ENCODE peak calls at places on chromosomes 1 and 21, in six cellular contexts. F is hepatocyte, B is HCT116, D is GM23338, G is GM23248, M is neural progenitor cell. Y is an unnamed sample.

GRCh38 chr1:145961425-145962156 is 2.8 kb downstream of the ANKRD34A start:
- DNase-seq in F (peak), B (no peak), D (peak), G (peak), M (peak), Y (no peak)

GRCh38 chr1:61797045-61797755 is 54.9 kb downstream of the PATJ start:
- DNase-seq in F (no peak), B (no peak), D (no peak), G (no peak), M (no peak), Y (peak)

GRCh38 chr1:83967336-83967735 is 31.6 kb downstream of the TTLL7 start:
- DNase-seq in F (no peak), B (no peak), D (no peak), G (no peak), M (no peak), Y (no peak)

GRCh38 chr1:100342391-100342790 is 9.9 kb upstream of the CDC14A start:
- DNase-seq in F (no peak), B (no peak), D (no peak), G (no peak), M (no peak), Y (no peak)

GRCh38 chr1:92910081-92910480 is 51.2 kb downstream of the DIPK1A start:
- DNase-seq in F (no peak), B (no peak), D (no peak), G (peak), M (no peak), Y (peak)

GRCh38 chr1:85398391-85399064 is 66.4 kb downstream of the DDAH1 start:
- DNase-seq in F (no peak), B (no peak), D (no peak), G (peak), M (no peak), Y (peak)

GRCh38 chr1:44664730-44665370 is 9.4 kb downstream of the TMEM53 start:
- DNase-seq in F (no peak), B (no peak), D (no peak), G (no peak), M (no peak), Y (no peak)

GRCh38 chr1:240869071-240869470 is 257.1 kb upstream of the GREM2 start:
- DNase-seq in F (no peak), B (no peak), D (no peak), G (no peak), M (no peak), Y (no peak)

GRCh38 chr1:248703674-248704073 is 1.1 kb upstream of the OR14I1 start:
- DNase-seq in F (no peak), B (no peak), D (no peak), G (peak), M (no peak), Y (no peak)

GRCh38 chr1:117686907-117687306 is 81.1 kb downstream of the TENT5C start:
- DNase-seq in F (no peak), B (no peak), D (no peak), G (peak), M (no peak), Y (peak)

GRCh38 chr1:60886793-60887331 is 195.5 kb upstream of the NFIA start:
- DNase-seq in F (peak), B (no peak), D (peak), G (no peak), M (peak), Y (no peak)

GRCh38 chr1:236354330-236355147 is 39.5 kb upstream of the EDARADD start:
- DNase-seq in F (no peak), B (no peak), D (no peak), G (peak), M (no peak), Y (peak)

GRCh38 chr1:15128520-15129313 is 24.8 kb upstream of the TMEM51 start:
- DNase-seq in F (peak), B (peak), D (peak), G (peak), M (peak), Y (no peak)

GRCh38 chr1:185860876-185861275 is 126.7 kb downstream of the HMCN1 start:
- DNase-seq in F (no peak), B (no peak), D (no peak), G (no peak), M (no peak), Y (peak)

GRCh38 chr1:164561007-164561406 is 2.0 kb downstream of the PBX1 start:
- DNase-seq in F (no peak), B (no peak), D (no peak), G (peak), M (no peak), Y (peak)

GRCh38 chr21:45302082-45303061 is 14.7 kb upstream of the POFUT2 start:
- DNase-seq in F (no peak), B (no peak), D (no peak), G (no peak), M (no peak), Y (no peak)

GRCh38 chr21:33308586-33309490 is 15.9 kb upstream of the IFNAR1 start:
- DNase-seq in F (no peak), B (no peak), D (no peak), G (no peak), M (no peak), Y (peak)

GRCh38 chr1:24915819-24916602 is 14.1 kb downstream of the RUNX3 start:
- DNase-seq in F (no peak), B (no peak), D (no peak), G (no peak), M (no peak), Y (no peak)

GRCh38 chr21:30329203-30329868 is 8.2 kb downstream of the KRTAP27-1 start:
- DNase-seq in F (no peak), B (no peak), D (no peak), G (no peak), M (no peak), Y (no peak)

GRCh38 chr1:113978863-113979702 is at the start of gene OLFML3:
- DNase-seq in F (peak), B (peak), D (peak), G (peak), M (peak), Y (peak)

GRCh38 chr21:38733973-38734546 is 71.7 kb upstream of the ETS2 start:
- DNase-seq in F (peak), B (peak), D (peak), G (peak), M (peak), Y (peak)

GRCh38 chr1:202144510-202145324 is at the start of gene ARL8A:
- DNase-seq in F (peak), B (no peak), D (peak), G (peak), M (peak), Y (no peak)

GRCh38 chr1:200856716-200857352 is 15.9 kb upstream of the GPR25 start:
- DNase-seq in F (no peak), B (no peak), D (no peak), G (no peak), M (no peak), Y (peak)

GRCh38 chr21:37525810-37526209 is 159.2 kb downstream of the DYRK1A start:
- DNase-seq in F (no peak), B (no peak), D (no peak), G (no peak), M (no peak), Y (peak)

GRCh38 chr1:115764541-115764940 is 4.0 kb downstream of the CASQ2 start:
- DNase-seq in F (peak), B (peak), D (peak), G (peak), M (peak), Y (no peak)

GRCh38 chr21:37043818-37044217 is 29.1 kb downstream of the PIGP start:
- DNase-seq in F (no peak), B (no peak), D (no peak), G (no peak), M (no peak), Y (no peak)

GRCh38 chr1:167860231-167860923 is 53.6 kb downstream of the ADCY10 start:
- DNase-seq in F (no peak), B (no peak), D (no peak), G (peak), M (no peak), Y (peak)

GRCh38 chr1:13749543-13750307 is 49.7 kb downstream of the PRDM2 start:
- DNase-seq in F (peak), B (no peak), D (peak), G (peak), M (peak), Y (no peak)

GRCh38 chr1:204149635-204150565 is 1.9 kb downstream of the ETNK2 start:
- DNase-seq in F (no peak), B (no peak), D (no peak), G (no peak), M (no peak), Y (no peak)

GRCh38 chr1:15251807-15252546 is 5.0 kb downstream of the FHAD1 start:
- DNase-seq in F (no peak), B (no peak), D (no peak), G (no peak), M (peak), Y (no peak)

GRCh38 chr1:77948841-77949424 is 29.9 kb downstream of the FUBP1 start:
- DNase-seq in F (peak), B (peak), D (peak), G (peak), M (peak), Y (peak)

GRCh38 chr21:44911384-44912157 is 9.1 kb downstream of the ITGB2 start:
- DNase-seq in F (no peak), B (no peak), D (no peak), G (no peak), M (no peak), Y (no peak)

GRCh38 chr21:38804030-38804616 is 1.6 kb upstream of the ETS2 start:
- DNase-seq in F (no peak), B (no peak), D (no peak), G (no peak), M (no peak), Y (peak)

GRCh38 chr1:101363891-101364318 is 127.1 kb downstream of the S1PR1 start:
- DNase-seq in F (no peak), B (no peak), D (no peak), G (no peak), M (no peak), Y (no peak)

GRCh38 chr1:223683586-223684487 is 18.3 kb upstream of the CAPN8 start:
- DNase-seq in F (peak), B (no peak), D (peak), G (peak), M (peak), Y (no peak)

GRCh38 chr1:22508329-22508728 is 55.0 kb upstream of the EPHA8 start:
- DNase-seq in F (no peak), B (no peak), D (no peak), G (no peak), M (no peak), Y (no peak)

GRCh38 chr1:29469457-29469856 is 233.1 kb downstream of the PTPRU start:
- DNase-seq in F (no peak), B (no peak), D (no peak), G (peak), M (no peak), Y (no peak)

GRCh38 chr1:192512426-192513125 is 63.0 kb upstream of the RGS1 start:
- DNase-seq in F (no peak), B (no peak), D (no peak), G (no peak), M (no peak), Y (peak)
- H3K4me2 ChIP-seq in F (no peak), B (no peak), D (no peak), G (no peak), M (no peak), Y (no peak)

GRCh38 chr1:231196307-231196706 is 34.4 kb downstream of the TRIM67 start:
- DNase-seq in F (no peak), B (no peak), D (no peak), G (no peak), M (no peak), Y (no peak)
- H2AFZ ChIP-seq in F (no peak), B (no peak), D (no peak), G (no peak), M (no peak), Y (no peak)

DNA sequence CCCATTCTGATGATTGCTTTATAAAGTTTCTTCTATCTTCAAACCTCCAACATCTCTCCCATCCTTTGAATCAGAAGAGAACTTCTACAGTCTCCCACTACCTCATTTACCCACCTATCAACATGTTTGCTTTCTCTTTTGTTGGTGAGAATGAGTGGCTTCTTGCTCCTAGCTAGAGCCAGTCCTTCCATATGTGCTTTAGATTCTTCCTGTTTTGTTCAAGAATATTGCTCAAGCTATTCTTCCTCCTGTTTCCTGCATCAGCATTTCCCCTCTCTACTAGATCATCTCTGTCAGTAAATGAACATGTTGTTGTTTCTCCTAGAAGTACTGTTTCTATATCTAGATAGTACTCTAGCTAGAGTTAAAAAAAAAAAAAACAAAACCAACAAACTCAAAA is 6.3 kb downstream of the ATF6 start:
- DNase-seq in F (no peak), B (no peak), D (no peak), G (no peak), M (no peak), Y (no peak)
- H3K27ac ChIP-seq in F (no peak), B (no peak), D (no peak), G (no peak), M (no peak), Y (no peak)

DNA sequence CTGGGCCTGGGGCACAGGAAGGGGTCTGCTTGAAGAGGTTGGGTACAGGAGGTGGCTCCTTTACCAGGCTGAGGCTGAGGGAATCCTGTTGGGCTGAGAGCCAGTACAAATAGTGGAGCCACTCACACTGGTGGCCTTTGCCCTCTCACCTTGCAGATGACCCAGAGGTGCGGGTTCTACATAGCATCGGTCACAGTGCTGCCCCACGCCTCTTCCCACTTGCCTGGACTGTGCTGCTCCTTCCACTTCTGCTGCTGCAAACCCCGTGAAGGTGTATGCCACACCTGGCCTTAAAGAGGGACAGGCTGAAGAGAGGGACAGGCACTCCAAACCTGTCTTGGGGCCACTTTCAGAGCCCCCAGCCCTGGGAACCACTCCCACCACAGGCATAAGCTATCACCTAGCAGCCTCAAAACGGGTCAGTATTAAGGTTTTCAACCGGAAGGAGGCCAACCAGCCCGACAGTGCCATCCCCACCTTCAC is 1.8 kb upstream of the SLC50A1 start:
- DNase-seq in F (no peak), B (no peak), D (no peak), G (no peak), M (no peak), Y (no peak)
- H3K4me2 ChIP-seq in F (peak), B (peak), D (no peak), G (no peak), M (no peak), Y (no peak)

GRCh38 chr1:2389644-2390043 is 1.7 kb downstream of the MORN1 start:
- DNase-seq in F (no peak), B (no peak), D (no peak), G (no peak), M (no peak), Y (no peak)

GRCh38 chr1:2392071-2392442 is 416 bp downstream of the RER1 start:
- DNase-seq in F (peak), B (no peak), D (no peak), G (peak), M (peak), Y (no peak)

GRCh38 chr1:2391385-2392070 is at the start of the genes MORN1 and RER1:
- DNase-seq in F (peak), B (peak), D (peak), G (peak), M (peak), Y (peak)

GRCh38 chr1:2392686-2393085 is 1.0 kb downstream of the RER1 start:
- DNase-seq in F (no peak), B (no peak), D (no peak), G (peak), M (no peak), Y (no peak)

GRCh38 chr1:2391034-2391384 is 345 bp downstream of the MORN1 start:
- DNase-seq in F (peak), B (no peak), D (peak), G (peak), M (peak), Y (no peak)
- H2AFZ ChIP-seq in F (peak), B (no peak), D (peak), G (peak), M (peak), Y (peak)

GRCh38 chr1:55723001-55723400 is 507.8 kb upstream of the USP24 start:
- DNase-seq in F (no peak), B (no peak), D (no peak), G (no peak), M (no peak), Y (peak)
- H3K27ac ChIP-seq in F (no peak), B (no peak), D (no peak), G (no peak), M (no peak), Y (no peak)

GRCh38 chr1:216559359-216559758 is 136.1 kb upstream of the USH2A start:
- DNase-seq in F (no peak), B (no peak), D (no peak), G (no peak), M (no peak), Y (no peak)

GRCh38 chr1:216553040-216553439 is 129.8 kb upstream of the USH2A start:
- DNase-seq in F (no peak), B (no peak), D (peak), G (no peak), M (no peak), Y (no peak)

GRCh38 chr1:216553766-216554165 is 130.5 kb upstream of the USH2A start:
- DNase-seq in F (no peak), B (no peak), D (no peak), G (no peak), M (no peak), Y (no peak)

GRCh38 chr1:216554934-216555333 is 131.7 kb upstream of the USH2A start:
- DNase-seq in F (peak), B (no peak), D (no peak), G (no peak), M (no peak), Y (peak)

GRCh38 chr1:216555653-216556052 is 132.4 kb upstream of the USH2A start:
- DNase-seq in F (no peak), B (no peak), D (no peak), G (no peak), M (no peak), Y (no peak)
- H3K4me2 ChIP-seq in F (no peak), B (no peak), D (no peak), G (no peak), M (no peak), Y (no peak)

Y was measured in astrocyte.